ENCODE peak calls at places on chromosomes 5 and 9, in seven cellular contexts. One of them, this sample, is unnamed. For H3K27me3, the result is how much of the 10 kb centered on the place peaks cover.

GRCh38 chr5:73612799-73613198 is 13.2 kb upstream of the ARHGEF28 start:
- DNase-seq in mesendoderm: no peak
- DNase-seq in H9: no peak
- DNase-seq in IMR-90: no peak
- DNase-seq in neuronal stem cell: no peak
- DNase-seq in H1: no peak
- DNase-seq in trophoblast cell: no peak
- DNase-seq in this sample: no peak

GRCh38 chr9:131656356-131657030 is 83.4 kb downstream of the RAPGEF1 start:
- DNase-seq in mesendoderm: no peak
- DNase-seq in H9: no peak
- DNase-seq in IMR-90: no peak
- DNase-seq in neuronal stem cell: no peak
- DNase-seq in H1: no peak
- DNase-seq in trophoblast cell: peak
- DNase-seq in this sample: no peak

GRCh38 chr5:163338-163620 is 28.0 kb upstream of the LRRC14B start:
- DNase-seq in mesendoderm: no peak
- DNase-seq in H9: no peak
- DNase-seq in IMR-90: no peak
- DNase-seq in neuronal stem cell: no peak
- DNase-seq in H1: no peak
- DNase-seq in trophoblast cell: no peak
- DNase-seq in this sample: no peak

GRCh38 chr5:31075981-31076380 is 117.5 kb upstream of the CDH6 start:
- DNase-seq in mesendoderm: no peak
- DNase-seq in H9: no peak
- DNase-seq in IMR-90: no peak
- DNase-seq in neuronal stem cell: no peak
- DNase-seq in H1: no peak
- DNase-seq in trophoblast cell: no peak
- DNase-seq in this sample: no peak

GRCh38 chr5:43044181-43044914 is 4.2 kb upstream of the ANXA2R start:
- DNase-seq in mesendoderm: peak
- DNase-seq in H9: peak
- DNase-seq in IMR-90: peak
- DNase-seq in neuronal stem cell: no peak
- DNase-seq in H1: no peak
- DNase-seq in trophoblast cell: no peak
- DNase-seq in this sample: peak

GRCh38 chr9:23621166-23621565 is 204.9 kb downstream of the ELAVL2 start:
- DNase-seq in mesendoderm: no peak
- DNase-seq in H9: no peak
- DNase-seq in IMR-90: no peak
- DNase-seq in neuronal stem cell: no peak
- DNase-seq in H1: no peak
- DNase-seq in trophoblast cell: no peak
- DNase-seq in this sample: peak

GRCh38 chr9:19787672-19788071 is 1.2 kb downstream of the SLC24A2 start:
- DNase-seq in mesendoderm: no peak
- DNase-seq in H9: no peak
- DNase-seq in IMR-90: no peak
- DNase-seq in neuronal stem cell: no peak
- DNase-seq in H1: no peak
- DNase-seq in trophoblast cell: no peak
- DNase-seq in this sample: no peak

GRCh38 chr9:17509698-17510097 is 69.2 kb upstream of the SH3GL2 start:
- DNase-seq in mesendoderm: peak
- DNase-seq in H9: no peak
- DNase-seq in IMR-90: peak
- DNase-seq in neuronal stem cell: no peak
- DNase-seq in H1: no peak
- DNase-seq in trophoblast cell: no peak
- DNase-seq in this sample: no peak

GRCh38 chr5:107388111-107388861 is 282.5 kb downstream of the EFNA5 start:
- DNase-seq in mesendoderm: peak
- DNase-seq in H9: no peak
- DNase-seq in IMR-90: peak
- DNase-seq in neuronal stem cell: no peak
- DNase-seq in H1: no peak
- DNase-seq in trophoblast cell: peak
- DNase-seq in this sample: peak

GRCh38 chr5:100900142-100900795 is 2.8 kb downstream of the ST8SIA4 start:
- DNase-seq in mesendoderm: peak
- DNase-seq in H9: peak
- DNase-seq in IMR-90: no peak
- DNase-seq in neuronal stem cell: peak
- DNase-seq in H1: no peak
- DNase-seq in trophoblast cell: peak
- DNase-seq in this sample: peak

GRCh38 chr5:58259685-58260152 is 200.2 kb downstream of the PLK2 start:
- DNase-seq in mesendoderm: peak
- DNase-seq in H9: peak
- DNase-seq in IMR-90: peak
- DNase-seq in neuronal stem cell: peak
- DNase-seq in H1: peak
- DNase-seq in trophoblast cell: peak
- DNase-seq in this sample: peak

GRCh38 chr9:129473523-129474244 is 147.2 kb downstream of the C9orf50 start:
- DNase-seq in mesendoderm: no peak
- DNase-seq in H9: no peak
- DNase-seq in IMR-90: peak
- DNase-seq in neuronal stem cell: no peak
- DNase-seq in H1: no peak
- DNase-seq in trophoblast cell: no peak
- DNase-seq in this sample: no peak

GRCh38 chr5:32138839-32139493 is 35.2 kb downstream of the GOLPH3 start:
- DNase-seq in mesendoderm: no peak
- DNase-seq in H9: no peak
- DNase-seq in IMR-90: peak
- DNase-seq in neuronal stem cell: no peak
- DNase-seq in H1: no peak
- DNase-seq in trophoblast cell: no peak
- DNase-seq in this sample: no peak

GRCh38 chr5:151420127-151420526 is 27.3 kb upstream of the SLC36A1 start:
- DNase-seq in mesendoderm: no peak
- DNase-seq in H9: no peak
- DNase-seq in IMR-90: no peak
- DNase-seq in neuronal stem cell: no peak
- DNase-seq in H1: no peak
- DNase-seq in trophoblast cell: no peak
- DNase-seq in this sample: no peak

GRCh38 chr9:19999491-20000057 is 210.7 kb upstream of the SLC24A2 start:
- DNase-seq in mesendoderm: no peak
- DNase-seq in H9: no peak
- DNase-seq in IMR-90: peak
- DNase-seq in neuronal stem cell: no peak
- DNase-seq in H1: no peak
- DNase-seq in trophoblast cell: no peak
- DNase-seq in this sample: peak

GRCh38 chr5:60402161-60402785 is 297.7 kb downstream of the DEPDC1B start:
- DNase-seq in mesendoderm: no peak
- DNase-seq in H9: no peak
- DNase-seq in IMR-90: no peak
- DNase-seq in neuronal stem cell: no peak
- DNase-seq in H1: no peak
- DNase-seq in trophoblast cell: peak
- DNase-seq in this sample: no peak

GRCh38 chr5:91296691-91297143 is 86.4 kb downstream of the ARRDC3 start:
- DNase-seq in mesendoderm: no peak
- DNase-seq in H9: no peak
- DNase-seq in IMR-90: no peak
- DNase-seq in neuronal stem cell: no peak
- DNase-seq in H1: no peak
- DNase-seq in trophoblast cell: no peak
- DNase-seq in this sample: no peak

GRCh38 chr5:38417658-38418017 is 138.8 kb downstream of the LIFR start:
- DNase-seq in mesendoderm: no peak
- DNase-seq in H9: no peak
- DNase-seq in IMR-90: no peak
- DNase-seq in neuronal stem cell: no peak
- DNase-seq in H1: no peak
- DNase-seq in trophoblast cell: no peak
- DNase-seq in this sample: no peak

GRCh38 chr9:133461975-133462374 is 2.2 kb downstream of the CACFD1 start:
- DNase-seq in mesendoderm: no peak
- DNase-seq in H9: no peak
- DNase-seq in IMR-90: no peak
- DNase-seq in neuronal stem cell: no peak
- DNase-seq in H1: no peak
- DNase-seq in trophoblast cell: no peak
- DNase-seq in this sample: no peak
- H3K18ac ChIP-seq in mesendoderm: no peak
- H3K18ac ChIP-seq in H9: no peak
- H3K18ac ChIP-seq in IMR-90: no peak
- H3K18ac ChIP-seq in neuronal stem cell: no peak
- H3K18ac ChIP-seq in H1: no peak
- H3K18ac ChIP-seq in trophoblast cell: no peak
- H3K18ac ChIP-seq in this sample: no peak

DNA sequence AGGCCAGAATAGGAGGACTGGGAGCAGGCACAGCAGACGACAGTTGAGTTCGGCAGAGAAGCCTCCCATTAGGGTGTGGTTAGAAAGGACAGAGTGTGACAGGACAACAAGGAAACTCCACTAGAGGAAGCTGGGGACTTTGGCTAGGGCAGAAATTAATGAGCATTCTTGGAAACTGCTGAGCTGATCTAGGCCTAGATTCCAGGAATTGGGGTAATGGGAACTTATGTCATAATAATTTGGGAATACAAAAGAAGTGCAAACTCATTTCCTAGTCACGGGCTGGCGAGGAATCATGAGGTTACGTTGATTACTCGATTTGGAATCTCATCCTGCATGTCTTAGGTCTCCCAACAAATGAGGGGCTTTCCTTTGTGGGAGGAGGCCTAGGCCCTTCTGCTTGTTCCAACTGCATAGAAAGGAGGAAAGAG is 144.6 kb upstream of the RPS23 start:
- DNase-seq in mesendoderm: no peak
- DNase-seq in H9: no peak
- DNase-seq in IMR-90: no peak
- DNase-seq in neuronal stem cell: no peak
- DNase-seq in H1: no peak
- DNase-seq in trophoblast cell: no peak
- DNase-seq in this sample: no peak
- H3K27me3 ChIP-seq in mesendoderm: under half
- H3K27me3 ChIP-seq in H9: under half
- H3K27me3 ChIP-seq in IMR-90: under half
- H3K27me3 ChIP-seq in neuronal stem cell: under half
- H3K27me3 ChIP-seq in H1: under half
- H3K27me3 ChIP-seq in trophoblast cell: under half
- H3K27me3 ChIP-seq in this sample: under half

GRCh38 chr9:92639124-92639523 is 30.8 kb downstream of the IPPK start:
- DNase-seq in mesendoderm: no peak
- DNase-seq in H9: peak
- DNase-seq in IMR-90: no peak
- DNase-seq in neuronal stem cell: no peak
- DNase-seq in H1: no peak
- DNase-seq in trophoblast cell: no peak
- DNase-seq in this sample: no peak

GRCh38 chr9:92640398-92641091 is 29.4 kb downstream of the IPPK start:
- DNase-seq in mesendoderm: no peak
- DNase-seq in H9: peak
- DNase-seq in IMR-90: no peak
- DNase-seq in neuronal stem cell: no peak
- DNase-seq in H1: no peak
- DNase-seq in trophoblast cell: no peak
- DNase-seq in this sample: no peak

GRCh38 chr9:92638621-92639101 is 31.3 kb downstream of the IPPK start:
- DNase-seq in mesendoderm: no peak
- DNase-seq in H9: no peak
- DNase-seq in IMR-90: no peak
- DNase-seq in neuronal stem cell: no peak
- DNase-seq in H1: no peak
- DNase-seq in trophoblast cell: no peak
- DNase-seq in this sample: no peak

GRCh38 chr9:92641092-92641809 is 28.7 kb downstream of the IPPK start:
- DNase-seq in mesendoderm: no peak
- DNase-seq in H9: peak
- DNase-seq in IMR-90: no peak
- DNase-seq in neuronal stem cell: no peak
- DNase-seq in H1: no peak
- DNase-seq in trophoblast cell: no peak
- DNase-seq in this sample: no peak

DNA sequence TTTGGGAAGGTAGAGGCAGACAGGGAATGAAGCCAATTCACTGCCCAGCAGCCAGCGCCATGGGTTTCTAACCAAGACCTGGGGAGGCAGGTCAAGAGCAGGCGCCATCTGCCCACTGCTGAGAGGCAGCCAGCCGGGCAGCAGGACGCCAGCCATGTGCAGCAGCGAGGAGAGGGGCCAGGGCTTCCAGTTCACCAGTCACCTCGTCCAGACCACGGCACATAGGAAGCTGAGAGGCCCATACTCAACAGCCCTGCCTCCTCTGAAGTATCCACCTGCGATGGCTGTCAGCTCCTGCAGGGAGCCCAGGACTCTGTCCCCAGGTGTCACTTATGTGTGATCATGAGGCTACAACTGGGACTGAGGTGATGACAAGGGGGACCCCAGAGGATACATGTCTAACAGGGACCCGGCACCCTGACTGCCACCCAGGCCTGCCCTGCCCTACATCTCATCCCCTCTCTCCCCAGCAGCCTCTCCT is 30.1 kb downstream of the IPPK start:
- DNase-seq in mesendoderm: no peak
- DNase-seq in H9: peak
- DNase-seq in IMR-90: no peak
- DNase-seq in neuronal stem cell: no peak
- DNase-seq in H1: no peak
- DNase-seq in trophoblast cell: no peak
- DNase-seq in this sample: no peak
- H3K18ac ChIP-seq in mesendoderm: no peak
- H3K18ac ChIP-seq in H9: no peak
- H3K18ac ChIP-seq in IMR-90: no peak
- H3K18ac ChIP-seq in neuronal stem cell: no peak
- H3K18ac ChIP-seq in H1: no peak
- H3K18ac ChIP-seq in trophoblast cell: no peak
- H3K18ac ChIP-seq in this sample: no peak

DNA sequence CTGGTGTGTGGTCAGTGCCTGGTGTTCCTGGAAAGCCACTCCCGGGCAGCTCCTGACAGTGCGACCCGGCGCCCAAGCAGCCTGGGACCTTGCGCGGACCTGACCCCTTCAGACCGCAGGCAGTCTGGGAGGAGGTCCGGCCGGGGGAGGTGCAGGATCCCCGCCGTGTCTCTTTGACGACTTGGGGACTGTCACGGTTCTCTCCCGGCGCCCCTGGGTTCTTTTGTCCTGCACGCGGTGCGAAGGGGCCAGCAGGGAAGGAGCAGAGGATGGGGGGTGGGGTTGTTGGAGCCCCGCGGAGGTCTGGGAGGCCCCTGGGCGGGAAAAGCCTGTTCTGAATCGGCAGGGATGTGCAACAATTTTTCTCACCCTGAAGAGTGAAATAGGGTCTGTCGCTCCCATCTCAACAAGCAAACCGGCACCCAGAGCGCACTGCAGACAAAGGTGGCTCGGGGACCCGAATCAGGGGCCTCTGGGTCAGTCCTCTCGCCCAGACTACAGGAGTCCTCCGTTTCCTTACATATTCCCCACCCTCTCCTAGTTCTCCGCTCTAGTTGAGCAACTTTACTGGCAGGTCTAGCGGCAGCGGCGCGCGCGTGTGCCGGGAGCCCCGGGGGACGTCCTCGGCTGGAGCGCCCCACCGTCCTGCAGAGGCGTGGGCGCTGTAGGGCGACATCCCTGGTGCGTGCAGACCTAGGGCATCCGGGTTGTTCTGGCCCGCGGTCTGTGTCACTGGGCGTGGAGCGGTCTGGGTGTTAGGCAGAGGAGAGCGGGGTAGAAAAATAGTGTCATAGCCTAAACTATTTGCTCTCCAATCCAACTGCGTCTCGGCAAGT is 1.2 kb downstream of the VCAN start:
- DNase-seq in mesendoderm: peak
- DNase-seq in H9: peak
- DNase-seq in IMR-90: no peak
- DNase-seq in neuronal stem cell: peak
- DNase-seq in H1: no peak
- DNase-seq in trophoblast cell: peak
- DNase-seq in this sample: peak
- H3K27me3 ChIP-seq in mesendoderm: under half
- H3K27me3 ChIP-seq in H9: under half
- H3K27me3 ChIP-seq in IMR-90: under half
- H3K27me3 ChIP-seq in neuronal stem cell: under half
- H3K27me3 ChIP-seq in H1: under half
- H3K27me3 ChIP-seq in trophoblast cell: under half
- H3K27me3 ChIP-seq in this sample: under half